ENCODE peak calls at places on chromosomes 4 and X, in four cellular contexts. E is K562, W is SK-N-SH, B is HepG2. Q is an unnamed sample.

GRCh38 chrX:18542131-18542530 is 116.7 kb downstream of the CDKL5 start:
- DNase-seq in E (no peak), W (no peak), B (no peak), Q (no peak)

GRCh38 chrX:23365541-23365940 is 30.9 kb downstream of the PTCHD1 start:
- DNase-seq in E (no peak), W (no peak), B (no peak), Q (no peak)

GRCh38 chr4:7852568-7853185 is 87.0 kb downstream of the AFAP1 start:
- DNase-seq in E (no peak), W (no peak), B (no peak), Q (no peak)

GRCh38 chrX:129984196-129984962 is 1.9 kb downstream of the BCORL1 start:
- DNase-seq in E (peak), W (peak), B (no peak), Q (no peak)

GRCh38 chr4:33886356-33886755 is 2358.0 kb downstream of the ARAP2 start:
- DNase-seq in E (no peak), W (no peak), B (no peak), Q (no peak)

GRCh38 chrX:108122748-108123147 is 31.2 kb downstream of the ATG4A start:
- DNase-seq in E (no peak), W (no peak), B (no peak), Q (no peak)

GRCh38 chrX:53481816-53482485 is 47.8 kb upstream of the HSD17B10 start:
- DNase-seq in E (peak), W (peak), B (peak), Q (peak)

GRCh38 chr4:8900588-8900987 is 28.9 kb upstream of the HMX1 start:
- DNase-seq in E (no peak), W (no peak), B (no peak), Q (no peak)

GRCh38 chr4:47222276-47222675 is 190.9 kb downstream of the GABRB1 start:
- DNase-seq in E (no peak), W (no peak), B (no peak), Q (no peak)

GRCh38 chr4:128800305-128800704 is 9.2 kb upstream of the JADE1 start:
- DNase-seq in E (no peak), W (no peak), B (no peak), Q (no peak)

GRCh38 chr4:88091378-88091777 is 67.1 kb downstream of the ABCG2 start:
- DNase-seq in E (no peak), W (no peak), B (no peak), Q (no peak)

GRCh38 chr4:166197166-166197565 is 324.1 kb downstream of the TLL1 start:
- DNase-seq in E (no peak), W (no peak), B (no peak), Q (no peak)
- TF ChIP-seq ELF1 in E (no peak), W (no peak), B (no peak), Q (no peak)

GRCh38 chr4:173328236-173328901 is 5.8 kb downstream of the HMGB2 start:
- DNase-seq in E (no peak), W (no peak), B (no peak), Q (no peak)
- TF ChIP-seq CTCF in E (no peak), W (no peak), B (no peak), Q (no peak)

GRCh38 chr4:163875327-163875726 is 380.8 kb downstream of the TMA16 start:
- DNase-seq in E (no peak), W (no peak), B (no peak), Q (no peak)

GRCh38 chr4:163866728-163867313 is 372.3 kb downstream of the TMA16 start:
- DNase-seq in E (no peak), W (no peak), B (no peak), Q (no peak)

DNA sequence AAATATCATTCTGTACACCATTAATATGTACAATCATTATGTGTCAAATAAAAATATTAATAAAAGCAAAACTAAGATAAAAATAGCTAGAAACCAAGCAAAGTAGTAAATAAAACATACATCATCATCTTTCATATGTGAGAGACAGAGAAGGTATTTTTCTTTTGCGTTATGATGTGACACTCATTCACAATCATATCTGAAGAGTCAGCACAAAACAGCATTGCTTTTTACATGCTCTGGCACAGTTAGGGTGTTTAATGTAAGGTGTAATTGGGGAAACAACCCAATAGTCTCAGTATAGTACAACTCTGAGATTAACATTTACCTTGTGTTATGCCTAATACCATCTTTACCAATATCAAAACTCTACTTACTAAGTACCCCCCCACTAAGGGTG is 376.6 kb downstream of the TMA16 start:
- DNase-seq in E (no peak), W (no peak), B (no peak), Q (no peak)
- H3K4me3 ChIP-seq in E (no peak), W (no peak), B (no peak), Q (no peak)

DNA sequence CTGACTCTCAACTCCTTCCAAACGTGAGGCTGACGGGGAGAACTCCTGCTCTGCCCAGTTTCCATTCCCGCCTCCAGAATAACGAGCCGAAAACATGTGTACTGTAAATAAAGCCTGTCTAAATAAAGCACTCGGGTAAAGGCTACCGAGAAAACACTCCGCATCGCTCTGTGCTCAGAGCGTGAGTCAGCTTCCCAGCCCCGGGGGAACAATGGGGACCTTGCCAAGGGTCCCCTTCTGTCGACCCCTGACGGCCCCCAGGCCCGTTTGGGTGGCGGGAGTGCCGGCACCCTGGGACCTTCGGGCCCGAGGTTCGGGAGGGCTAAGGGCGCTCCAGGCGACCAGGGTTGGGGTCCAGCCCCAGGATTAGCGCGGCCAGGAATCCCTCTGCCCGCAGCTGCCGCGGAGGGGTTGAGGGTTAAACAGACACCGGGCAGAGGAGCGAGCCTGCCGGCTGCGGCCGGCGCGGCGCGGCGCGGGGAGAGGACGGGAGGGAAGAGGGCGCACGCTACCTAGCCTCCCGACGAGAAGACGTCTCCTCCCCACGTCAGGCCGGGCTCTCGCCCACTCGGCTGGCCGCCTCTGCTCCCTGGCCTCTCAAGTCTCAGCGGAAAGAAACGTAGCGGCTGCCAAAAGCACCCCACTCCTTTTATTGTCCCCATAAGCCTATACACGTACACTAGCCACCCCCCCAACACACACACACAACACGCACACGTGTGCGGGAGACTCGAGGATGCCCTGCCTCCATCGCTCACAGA is 85.5 kb downstream of the BCOR start:
- DNase-seq in E (no peak), W (no peak), B (peak), Q (no peak)
- TF ChIP-seq ELF1 in E (no peak), W (no peak), B (no peak), Q (no peak)

DNA sequence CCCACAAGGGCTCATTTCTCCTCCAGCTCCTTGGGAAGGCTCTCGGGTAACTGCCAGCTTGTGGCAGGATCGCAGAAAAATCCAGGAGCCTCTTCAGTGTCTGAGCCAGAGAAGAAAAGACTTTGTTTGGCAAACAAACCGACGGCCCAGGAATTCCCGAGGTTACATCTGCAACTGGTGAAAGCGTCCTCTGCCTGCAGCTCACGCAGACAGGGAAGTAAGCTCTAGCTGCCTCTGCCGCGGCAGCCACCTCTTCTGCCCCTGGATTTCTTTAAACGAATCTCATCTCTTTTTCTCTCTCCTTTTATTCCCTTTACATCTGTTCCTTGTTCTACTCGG is 289 bp downstream of the DCHS2 start:
- DNase-seq in E (no peak), W (peak), B (no peak), Q (no peak)
- TF ChIP-seq CTCF in E (no peak), W (no peak), B (no peak), Q (no peak)

GRCh38 chr4:78775278-78776030 is 696 bp upstream of the BMP2K start:
- DNase-seq in E (no peak), W (peak), B (peak), Q (peak)

GRCh38 chr4:78772526-78773084 is 3.5 kb upstream of the BMP2K start:
- DNase-seq in E (no peak), W (no peak), B (no peak), Q (no peak)

GRCh38 chr4:78776031-78776728 is at the start of gene BMP2K:
- DNase-seq in E (peak), W (peak), B (peak), Q (peak)

GRCh38 chr4:78776729-78777555 is 792 bp downstream of the BMP2K start:
- DNase-seq in E (peak), W (peak), B (peak), Q (peak)

DNA sequence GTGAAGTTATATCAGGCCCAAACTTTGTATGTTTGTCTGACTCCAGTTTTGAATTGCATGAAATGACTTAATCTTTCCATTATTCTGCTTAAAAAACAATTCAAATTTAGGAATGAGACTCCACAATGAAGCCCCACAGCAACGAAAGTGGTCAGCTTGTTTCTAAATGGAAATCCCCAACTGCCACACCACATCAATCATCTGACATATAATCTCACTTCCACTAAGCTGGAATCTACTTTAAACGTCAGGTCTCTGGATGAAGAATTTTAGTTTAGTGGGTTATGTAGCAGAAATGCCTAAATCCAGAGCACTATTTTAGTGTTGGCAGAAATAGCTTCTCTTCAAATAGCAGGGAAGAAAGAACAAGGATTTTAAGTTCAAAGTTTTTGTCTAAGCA is 1.8 kb upstream of the BMP2K start:
- DNase-seq in E (no peak), W (no peak), B (no peak), Q (no peak)
- H3K4me3 ChIP-seq in E (peak), W (no peak), B (no peak), Q (no peak)

GRCh38 chr4:118939169-118939779 is 50.6 kb downstream of the SYNPO2 start:
- DNase-seq in E (no peak), W (no peak), B (no peak), Q (no peak)

GRCh38 chr4:118941149-118941548 is 52.5 kb downstream of the SYNPO2 start:
- DNase-seq in E (no peak), W (no peak), B (peak), Q (no peak)

GRCh38 chr4:118941799-118942198 is 53.1 kb downstream of the SYNPO2 start:
- DNase-seq in E (no peak), W (no peak), B (no peak), Q (no peak)

GRCh38 chr4:118947095-118947494 is 58.4 kb downstream of the SYNPO2 start:
- DNase-seq in E (no peak), W (no peak), B (no peak), Q (no peak)

GRCh38 chr4:118942465-118942864 is 53.8 kb downstream of the SYNPO2 start:
- DNase-seq in E (no peak), W (peak), B (no peak), Q (no peak)
- TF ChIP-seq ELF1 in E (no peak), W (no peak), B (no peak), Q (no peak)

DNA sequence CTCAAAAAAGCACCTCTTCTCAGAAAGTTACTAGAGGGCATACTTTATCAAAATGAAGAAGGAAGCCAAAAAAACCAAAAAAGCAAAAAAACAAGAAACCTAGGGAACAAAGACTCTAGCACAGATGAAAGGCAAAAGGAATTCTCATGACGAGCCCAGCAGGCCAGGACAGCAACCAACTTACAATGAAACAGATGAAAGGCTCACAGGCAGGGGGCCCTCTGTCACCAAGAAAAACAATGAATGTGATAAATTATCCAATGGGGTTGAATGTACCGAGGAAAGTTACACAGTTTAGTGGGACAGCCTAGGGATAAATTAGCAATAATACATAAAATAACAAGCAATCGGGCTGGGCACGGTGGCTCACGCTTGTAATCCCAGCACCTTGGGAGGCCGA is 79.0 kb downstream of the GPR82 start:
- DNase-seq in E (no peak), W (no peak), B (no peak), Q (no peak)
- TF ChIP-seq CTCF in E (no peak), W (no peak), B (peak), Q (no peak)

GRCh38 chrX:100928660-100929613 is at the start of gene XKRX:
- DNase-seq in E (peak), W (peak), B (no peak), Q (peak)
- H3K4me3 ChIP-seq in E (no peak), W (no peak), B (peak), Q (peak)

Q was measured in HCT116.